ENCODE peak calls at places on chromosomes 12 and 14, in six cellular contexts. W, I, T, J, Y and R are unnamed samples.

GRCh38 chr14:52299692-52300278 is 14.3 kb upstream of the PTGER2 start:
- DNase-seq in J (no peak), T (peak), I (peak), Y (peak), W (no peak), R (no peak)

GRCh38 chr12:19778111-19778688 is 338.9 kb downstream of the AEBP2 start:
- DNase-seq in T (no peak), I (no peak), Y (peak), W (no peak), J (no peak), R (no peak)

GRCh38 chr12:1931642-1932041 is 13.2 kb upstream of the CACNA2D4 start:
- DNase-seq in J (no peak), W (no peak), Y (no peak), I (no peak), T (no peak), R (no peak)

GRCh38 chr12:96776908-96777307 is 130.1 kb upstream of the NEDD1 start:
- DNase-seq in Y (no peak), J (no peak), W (no peak), T (no peak), I (no peak), R (no peak)

GRCh38 chr14:101577221-101577909 is 16.1 kb downstream of the DIO3 start:
- DNase-seq in Y (no peak), T (no peak), W (no peak), I (no peak), J (no peak), R (no peak)

GRCh38 chr12:64672925-64673409 is 62.7 kb downstream of the RASSF3 start:
- DNase-seq in J (peak), W (no peak), Y (no peak), T (no peak), I (no peak), R (no peak)

GRCh38 chr12:56086096-56086495 is 6.1 kb downstream of the ERBB3 start:
- DNase-seq in Y (no peak), J (no peak), W (no peak), I (no peak), T (no peak), R (no peak)

GRCh38 chr14:67806228-67806627 is 10.2 kb downstream of the ZFYVE26 start:
- DNase-seq in T (no peak), Y (no peak), W (no peak), J (no peak), I (no peak), R (no peak)

GRCh38 chr12:105641742-105642141 is 311.3 kb downstream of the C12orf75 start:
- DNase-seq in I (no peak), Y (no peak), W (no peak), T (no peak), J (no peak), R (no peak)

GRCh38 chr14:105290598-105291356 is 10.0 kb downstream of the BRF1 start:
- DNase-seq in I (no peak), T (peak), J (no peak), W (no peak), Y (no peak), R (no peak)

GRCh38 chr12:92827836-92828431 is 101.2 kb downstream of the EEA1 start:
- DNase-seq in Y (peak), J (no peak), I (peak), W (peak), T (no peak), R (peak)

GRCh38 chr12:63410197-63410596 is 258.1 kb downstream of the DPY19L2 start:
- DNase-seq in T (no peak), W (no peak), Y (no peak), I (peak), J (no peak), R (no peak)

GRCh38 chr12:110778801-110779577 is 36.3 kb upstream of the PPP1CC start:
- DNase-seq in T (no peak), W (no peak), J (no peak), I (peak), Y (no peak), R (no peak)

GRCh38 chr12:48681416-48681737 is 661 bp downstream of the KANSL2 start:
- DNase-seq in W (no peak), J (no peak), Y (peak), I (peak), T (no peak), R (no peak)

GRCh38 chr12:26128180-26128579 is 3.3 kb upstream of the BHLHE41 start:
- DNase-seq in Y (no peak), T (no peak), W (no peak), I (no peak), J (no peak), R (no peak)

GRCh38 chr12:115541891-115542361 is 735.6 kb downstream of the MED13L start:
- DNase-seq in T (no peak), W (no peak), Y (no peak), J (no peak), I (no peak), R (no peak)

GRCh38 chr14:93959239-93960107 is 16.9 kb downstream of the ASB2 start:
- DNase-seq in W (peak), J (no peak), T (peak), Y (peak), I (peak), R (peak)

GRCh38 chr14:53190938-53191337 is 37.8 kb upstream of the DDHD1 start:
- DNase-seq in I (no peak), T (no peak), Y (peak), W (no peak), J (no peak), R (no peak)

GRCh38 chr14:88286309-88286708 is 36.8 kb downstream of the KCNK10 start:
- DNase-seq in W (no peak), I (no peak), T (no peak), Y (no peak), J (no peak), R (no peak)

GRCh38 chr14:61616524-61617185 is 78.7 kb upstream of the HIF1A start:
- DNase-seq in W (no peak), T (no peak), I (no peak), Y (peak), J (no peak), R (no peak)

GRCh38 chr12:94149781-94150482 is 1.6 kb downstream of the PLXNC1 start:
- DNase-seq in I (no peak), Y (peak), T (no peak), W (peak), J (peak), R (peak)

GRCh38 chr14:77707355-77707723 is 484 bp downstream of the ALKBH1 start:
- DNase-seq in Y (peak), W (peak), T (peak), J (no peak), I (peak), R (peak)

GRCh38 chr12:66269757-66270383 is 32.4 kb upstream of the HELB start:
- DNase-seq in T (peak), J (no peak), W (peak), Y (peak), I (peak), R (peak)

GRCh38 chr12:69985656-69986055 is 160.6 kb downstream of the MYRFL start:
- DNase-seq in Y (no peak), I (peak), W (peak), J (no peak), T (no peak), R (no peak)